ENCODE peak calls at places on chromosomes 5 and 9, in five cellular contexts. W, Y, N, R and S are unnamed samples.
A peak's percentile ranks its signal among the peaks of the same experiment; 100 is the strongest.

GRCh38 chr9:99197987-99198386 is 23.8 kb downstream of the ALG2 start:
- DNase-seq in Y (no peak), W (no peak), R (no peak), N (no peak), S (no peak)

GRCh38 chr5:139639619-139640431 is 8.3 kb upstream of the CXXC5 start:
- DNase-seq in Y (peak; percentile 65), R (peak; percentile 76), W (peak; percentile 29), N (no peak), S (no peak)

GRCh38 chr5:135135530-135136201 is 101.6 kb upstream of the PITX1 start:
- DNase-seq in Y (peak; percentile 75), N (no peak), R (peak; percentile 78), W (no peak), S (peak; percentile 89)

GRCh38 chr5:55535199-55535905 is 588 bp upstream of the PLPP1 start:
- DNase-seq in N (no peak), Y (no peak), R (no peak), W (no peak), S (no peak)

GRCh38 chr9:108549184-108549583 is 306.6 kb downstream of the ACTL7B start:
- DNase-seq in N (no peak), Y (peak; percentile 67), R (no peak), W (no peak), S (no peak)

GRCh38 chr9:14315754-14316573 is 2.0 kb upstream of the NFIB start:
- DNase-seq in W (peak; percentile 29), R (peak; percentile 57), Y (peak; percentile 7), N (no peak), S (peak; percentile 63)

GRCh38 chr5:96140496-96140895 is 178.8 kb upstream of the ELL2 start:
- DNase-seq in R (no peak), Y (no peak), N (no peak), W (no peak), S (no peak)

GRCh38 chr9:17536027-17536426 is 42.8 kb upstream of the SH3GL2 start:
- DNase-seq in W (no peak), Y (no peak), N (no peak), R (no peak), S (no peak)

DNA sequence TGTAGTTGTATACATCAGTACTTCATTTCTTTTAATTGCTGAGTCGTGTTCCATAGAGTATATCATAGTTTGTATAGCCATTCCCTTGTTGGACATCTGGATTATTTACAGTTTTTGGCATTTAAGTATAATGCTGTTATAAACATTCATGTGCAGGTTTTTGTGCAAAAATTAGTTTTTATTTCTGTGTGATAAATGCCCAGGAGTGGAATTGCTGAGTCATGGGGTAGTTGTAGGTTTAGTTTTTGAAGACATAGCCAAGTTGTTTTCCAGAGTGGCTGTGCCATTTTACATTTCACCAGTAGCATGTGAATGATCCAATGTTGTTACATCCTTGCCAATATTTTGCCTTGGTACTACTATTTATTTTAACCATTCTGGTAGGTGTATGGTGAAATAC is 12.5 kb downstream of the ZNF354B start:
- DNase-seq in Y (no peak), R (no peak), N (no peak), W (no peak), S (no peak)
- H3K9me3 ChIP-seq in Y (peaks cover 33% of the 10 kb centered on the region), R (peaks cover 10% of the 10 kb centered on the region), N (peaks cover 54% of the 10 kb centered on the region), W (no peaks in the 10 kb centered on the region), S (peaks cover 28% of the 10 kb centered on the region)

GRCh38 chr5:148826082-148826971 is at the start of gene ADRB2:
- DNase-seq in Y (peak; percentile 98), N (peak; percentile 94), R (peak; percentile 99), W (peak; percentile 92), S (peak; percentile 90)
- TF ChIP-seq CTCF in Y (no peak), N (no peak), R (peak; percentile 8), W (no peak), S (no peak)

DNA sequence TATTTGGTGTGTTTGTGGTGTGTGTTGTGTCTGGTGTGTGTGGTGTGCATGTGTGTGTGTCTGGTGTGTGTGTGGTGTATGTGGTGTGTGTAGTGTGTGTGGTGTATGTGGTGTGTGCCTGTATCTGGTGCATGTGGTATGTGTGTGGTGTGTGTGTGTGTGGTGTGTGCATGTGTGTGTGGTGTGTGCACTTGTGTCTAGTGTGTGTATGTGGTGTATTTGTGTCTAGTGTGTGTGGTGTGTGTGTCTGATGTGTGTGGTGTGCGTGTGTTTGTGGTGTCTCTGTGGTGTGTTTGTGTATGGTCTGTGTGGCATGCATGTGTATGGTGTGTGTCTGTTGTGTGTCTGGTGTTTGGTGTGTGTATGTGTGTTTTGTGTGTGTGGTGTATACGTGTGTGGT is 71.1 kb downstream of the CACNA1B start:
- DNase-seq in W (no peak), N (no peak), Y (no peak), R (no peak), S (no peak)
- H3K9me3 ChIP-seq in W (no peaks in the 10 kb centered on the region), N (peaks cover 33% of the 10 kb centered on the region), Y (peaks cover 15% of the 10 kb centered on the region), R (no peaks in the 10 kb centered on the region), S (peaks cover 13% of the 10 kb centered on the region)

GRCh38 chr5:36066540-36067210 is at the start of gene UGT3A2:
- DNase-seq in N (no peak), W (peak; percentile 33), R (no peak), Y (no peak), S (no peak)
- TF ChIP-seq CTCF in N (no peak), W (no peak), R (no peak), Y (no peak), S (no peak)

GRCh38 chr5:179125789-179126505 is 65.8 kb downstream of the ZNF354C start:
- DNase-seq in Y (no peak), W (no peak), N (peak; percentile 42), R (no peak), S (peak; percentile 34)
- H3K9me3 ChIP-seq in Y (no peaks in the 10 kb centered on the region), W (no peaks in the 10 kb centered on the region), N (peaks cover 13% of the 10 kb centered on the region), R (no peaks in the 10 kb centered on the region), S (no peaks in the 10 kb centered on the region)

GRCh38 chr5:73498057-73498992 is at the start of gene BTF3:
- DNase-seq in N (peak; percentile 93), Y (peak; percentile 93), W (peak; percentile 99), R (peak; percentile 98), S (peak; percentile 95)
- TF ChIP-seq CTCF in N (no peak), Y (no peak), W (no peak), R (no peak), S (no peak)

DNA sequence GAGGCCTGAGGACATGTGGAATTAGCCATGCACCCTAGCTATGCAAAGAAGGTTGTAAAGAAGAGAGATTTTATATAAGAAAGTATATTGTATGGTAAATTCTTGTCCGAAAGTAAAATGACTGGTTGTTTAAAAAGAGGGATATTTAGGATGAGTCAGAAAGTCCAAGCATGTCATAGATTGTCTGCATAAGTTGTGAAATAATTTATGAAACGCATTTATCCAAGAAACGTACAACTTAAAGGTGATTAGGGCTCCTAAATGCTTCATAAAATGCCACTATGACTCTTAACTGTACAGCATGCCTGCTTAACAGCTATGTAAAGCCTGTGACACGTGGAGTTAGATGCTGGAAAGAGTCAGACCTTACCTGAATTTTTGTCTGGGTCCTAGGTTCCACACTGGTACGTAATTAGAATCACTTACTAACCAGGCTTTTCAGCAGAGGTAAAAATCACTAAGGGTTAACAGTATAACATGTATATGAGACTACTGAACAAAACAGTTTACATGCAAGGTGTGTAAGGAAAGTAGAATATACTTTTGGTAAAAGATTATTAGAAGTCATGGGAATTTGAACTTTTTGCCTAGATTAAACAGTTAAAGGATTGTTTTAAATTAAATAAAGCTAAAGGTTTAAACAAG is 37.0 kb upstream of the ARL15 start:
- DNase-seq in Y (no peak), W (no peak), N (no peak), R (no peak), S (no peak)
- H3K9me3 ChIP-seq in Y (peaks cover 9% of the 10 kb centered on the region), W (no peaks in the 10 kb centered on the region), N (peaks cover 7% of the 10 kb centered on the region), R (no peaks in the 10 kb centered on the region), S (no peaks in the 10 kb centered on the region)